ENCODE peak calls at places on chromosome 6, in ten cellular contexts. One of them, this sample, is unnamed.

GRCh38 chr6:12112540-12113189 is 100.6 kb downstream of the HIVEP1 start:
- DNase-seq in NCI-H1694 treated with DMSO at 0.1 percent for 48 hours: no peak
- DNase-seq in GF-D8: no peak
- DNase-seq in fibroblast of mammary gland: no peak
- DNase-seq in testis: no peak
- DNase-seq in AG08395: no peak
- DNase-seq in stimulated activated CD8-positive, alpha-beta memory T cell treated with anti-CD3 and anti-CD28 coated beads, Interleukin-12 subunit alpha, Interleukin-12 subunit beta, amount 100 ng/mL, for 4 hours: no peak
- DNase-seq in lower lobe of right lung: no peak
- DNase-seq in mesenchymal stem cell: no peak
- DNase-seq in iPS-NIHi11: no peak
- DNase-seq in this sample: no peak

GRCh38 chr6:1291381-1291780 is 20.5 kb upstream of the FOXQ1 start:
- DNase-seq in NCI-H1694 treated with DMSO at 0.1 percent for 48 hours: no peak
- DNase-seq in GF-D8: no peak
- DNase-seq in fibroblast of mammary gland: no peak
- DNase-seq in testis: no peak
- DNase-seq in AG08395: no peak
- DNase-seq in stimulated activated CD8-positive, alpha-beta memory T cell treated with anti-CD3 and anti-CD28 coated beads, Interleukin-12 subunit alpha, Interleukin-12 subunit beta, amount 100 ng/mL, for 4 hours: no peak
- DNase-seq in lower lobe of right lung: no peak
- DNase-seq in mesenchymal stem cell: no peak
- DNase-seq in iPS-NIHi11: no peak
- DNase-seq in this sample: no peak

GRCh38 chr6:1614767-1615650 is 5.3 kb downstream of the FOXC1 start:
- DNase-seq in NCI-H1694 treated with DMSO at 0.1 percent for 48 hours: no peak
- DNase-seq in GF-D8: no peak
- DNase-seq in fibroblast of mammary gland: no peak
- DNase-seq in testis: no peak
- DNase-seq in AG08395: no peak
- DNase-seq in stimulated activated CD8-positive, alpha-beta memory T cell treated with anti-CD3 and anti-CD28 coated beads, Interleukin-12 subunit alpha, Interleukin-12 subunit beta, amount 100 ng/mL, for 4 hours: no peak
- DNase-seq in lower lobe of right lung: no peak
- DNase-seq in mesenchymal stem cell: no peak
- DNase-seq in iPS-NIHi11: peak
- DNase-seq in this sample: no peak

GRCh38 chr6:21829126-21829525 is 235.6 kb downstream of the SOX4 start:
- DNase-seq in NCI-H1694 treated with DMSO at 0.1 percent for 48 hours: no peak
- DNase-seq in GF-D8: no peak
- DNase-seq in fibroblast of mammary gland: no peak
- DNase-seq in testis: no peak
- DNase-seq in AG08395: no peak
- DNase-seq in stimulated activated CD8-positive, alpha-beta memory T cell treated with anti-CD3 and anti-CD28 coated beads, Interleukin-12 subunit alpha, Interleukin-12 subunit beta, amount 100 ng/mL, for 4 hours: no peak
- DNase-seq in lower lobe of right lung: no peak
- DNase-seq in mesenchymal stem cell: no peak
- DNase-seq in iPS-NIHi11: no peak
- DNase-seq in this sample: no peak

GRCh38 chr6:112054520-112055160 is 736 bp downstream of the CCN6 start:
- DNase-seq in NCI-H1694 treated with DMSO at 0.1 percent for 48 hours: no peak
- DNase-seq in GF-D8: no peak
- DNase-seq in fibroblast of mammary gland: no peak
- DNase-seq in testis: no peak
- DNase-seq in AG08395: no peak
- DNase-seq in stimulated activated CD8-positive, alpha-beta memory T cell treated with anti-CD3 and anti-CD28 coated beads, Interleukin-12 subunit alpha, Interleukin-12 subunit beta, amount 100 ng/mL, for 4 hours: no peak
- DNase-seq in lower lobe of right lung: no peak
- DNase-seq in mesenchymal stem cell: no peak
- DNase-seq in iPS-NIHi11: no peak
- DNase-seq in this sample: no peak

GRCh38 chr6:2581611-2582010 is 169.1 kb downstream of the MYLK4 start:
- DNase-seq in NCI-H1694 treated with DMSO at 0.1 percent for 48 hours: no peak
- DNase-seq in GF-D8: no peak
- DNase-seq in fibroblast of mammary gland: no peak
- DNase-seq in testis: no peak
- DNase-seq in AG08395: no peak
- DNase-seq in stimulated activated CD8-positive, alpha-beta memory T cell treated with anti-CD3 and anti-CD28 coated beads, Interleukin-12 subunit alpha, Interleukin-12 subunit beta, amount 100 ng/mL, for 4 hours: no peak
- DNase-seq in lower lobe of right lung: no peak
- DNase-seq in mesenchymal stem cell: no peak
- DNase-seq in iPS-NIHi11: peak
- DNase-seq in this sample: no peak

GRCh38 chr6:167968091-167968490 is 29.4 kb upstream of the KIF25 start:
- DNase-seq in NCI-H1694 treated with DMSO at 0.1 percent for 48 hours: peak
- DNase-seq in GF-D8: no peak
- DNase-seq in fibroblast of mammary gland: peak
- DNase-seq in testis: peak
- DNase-seq in AG08395: no peak
- DNase-seq in stimulated activated CD8-positive, alpha-beta memory T cell treated with anti-CD3 and anti-CD28 coated beads, Interleukin-12 subunit alpha, Interleukin-12 subunit beta, amount 100 ng/mL, for 4 hours: no peak
- DNase-seq in lower lobe of right lung: no peak
- DNase-seq in mesenchymal stem cell: no peak
- DNase-seq in iPS-NIHi11: peak
- DNase-seq in this sample: no peak

GRCh38 chr6:36269834-36270705 is at the start of gene PNPLA1:
- DNase-seq in NCI-H1694 treated with DMSO at 0.1 percent for 48 hours: no peak
- DNase-seq in GF-D8: no peak
- DNase-seq in fibroblast of mammary gland: no peak
- DNase-seq in testis: no peak
- DNase-seq in AG08395: no peak
- DNase-seq in stimulated activated CD8-positive, alpha-beta memory T cell treated with anti-CD3 and anti-CD28 coated beads, Interleukin-12 subunit alpha, Interleukin-12 subunit beta, amount 100 ng/mL, for 4 hours: no peak
- DNase-seq in lower lobe of right lung: no peak
- DNase-seq in mesenchymal stem cell: no peak
- DNase-seq in iPS-NIHi11: peak
- DNase-seq in this sample: no peak